ENCODE peak calls at places on chromosomes 7 and 10, in ten cellular contexts. C is AG09309, W is RPMI8226, M is NAMALWA, I is activated T-helper 1 cell treated with Interleukin-2 at 50 U/mL for 16 hours, Z is AG10803, T is B cell, D is astrocyte of the spinal cord, V is hypothalamus, K is memory B cell. N is an unnamed sample.

GRCh38 chr7:24700446-24701044 is 56.7 kb downstream of the GSDME start:
- DNase-seq in K (no peak), I (no peak), M (no peak), C (no peak), D (peak), T (no peak), Z (peak), W (no peak), V (no peak), N (no peak)

GRCh38 chr10:91713471-91714072 is 80.7 kb upstream of the PPP1R3C start:
- DNase-seq in M (no peak), Z (peak), C (no peak), K (no peak), I (no peak), W (no peak), T (no peak), V (no peak), D (no peak), N (no peak)

GRCh38 chr7:30468791-30469190 is 9.8 kb downstream of the NOD1 start:
- DNase-seq in M (no peak), T (no peak), C (peak), D (no peak), Z (peak), K (no peak), V (no peak), W (no peak), I (no peak), N (no peak)

GRCh38 chr7:45882465-45882810 is 5.8 kb upstream of the IGFBP1 start:
- DNase-seq in T (no peak), I (no peak), C (no peak), K (no peak), M (no peak), D (no peak), V (no peak), W (no peak), Z (no peak), N (no peak)

GRCh38 chr10:44380829-44381600 is 3.9 kb downstream of the CXCL12 start:
- DNase-seq in K (no peak), Z (no peak), T (no peak), I (no peak), V (no peak), C (no peak), W (no peak), M (no peak), D (no peak), N (no peak)

GRCh38 chr7:134750083-134751062 is 29.1 kb upstream of the CALD1 start:
- DNase-seq in K (peak), D (no peak), I (peak), M (peak), V (peak), W (peak), Z (peak), T (peak), C (no peak), N (peak)

GRCh38 chr7:96548664-96549063 is 161.0 kb downstream of the SEM1 start:
- DNase-seq in W (no peak), I (no peak), D (no peak), T (no peak), C (no peak), Z (no peak), M (no peak), K (no peak), V (no peak), N (no peak)

GRCh38 chr10:87503892-87504291 is 801 bp upstream of the MINPP1 start:
- DNase-seq in W (no peak), T (peak), V (no peak), Z (peak), D (no peak), C (no peak), M (no peak), I (no peak), K (no peak), N (no peak)

N was measured in OCI-LY7.